ENCODE peak calls at places on chromosome 3, in ten cellular contexts. X is activated CD8-positive, alpha-beta memory T cell treated with anti-CD3 and anti-CD28 coated beads, Interleukin-2, amount 50 U/mL, for 48 hours; T is stimulated activated CD4-positive, alpha-beta T cell treated with anti-CD3 and anti-CD28 coated beads, TNF-alpha, amount 100 ng/mL, for 1 hour; B is NCI-H345; D is WTC11; S is suprapubic skin; F is NCI-H1105; V is non-pigmented ciliary epithelial cell; Z is NCI-H82; Q is HL-60. H is an unnamed sample.

GRCh38 chr3:127541320-127541719 is 49.2 kb downstream of the TPRA1 start:
- DNase-seq in X (no peak), S (no peak), F (no peak), B (no peak), D (no peak), Z (no peak), V (no peak), T (no peak), Q (no peak), H (no peak)

GRCh38 chr3:12147263-12147780 is 11.4 kb downstream of the TIMP4 start:
- DNase-seq in S (no peak), V (no peak), D (no peak), Q (no peak), X (no peak), B (no peak), T (no peak), F (no peak), Z (no peak), H (no peak)

GRCh38 chr3:188153498-188153948 is 434 bp upstream of the LPP start:
- DNase-seq in B (peak; percentile 78), X (peak; percentile 68), V (peak; percentile 82), S (peak; percentile 87), D (peak; percentile 85), Q (peak; percentile 76), T (peak; percentile 20), Z (no peak), F (peak; percentile 78), H (no peak)

GRCh38 chr3:152709659-152710058 is 125.3 kb upstream of the P2RY1 start:
- DNase-seq in D (no peak), V (no peak), Z (no peak), T (no peak), B (no peak), S (no peak), X (no peak), F (no peak), Q (no peak), H (no peak)

GRCh38 chr3:37628711-37629301 is 232.9 kb upstream of the CTDSPL start:
- DNase-seq in V (no peak), D (no peak), Q (no peak), B (no peak), F (no peak), X (no peak), T (no peak), S (no peak), Z (no peak), H (no peak)

GRCh38 chr3:196412704-196413103 is 19.5 kb downstream of the UBXN7 start:
- DNase-seq in X (no peak), B (no peak), S (no peak), V (no peak), Q (no peak), F (no peak), T (no peak), D (no peak), Z (no peak), H (no peak)

GRCh38 chr3:15499536-15499935 is 22.0 kb downstream of the COLQ start:
- DNase-seq in X (peak; percentile 37), F (no peak), T (no peak), V (no peak), Q (no peak), D (no peak), S (peak; percentile 66), Z (no peak), B (no peak), H (no peak)

GRCh38 chr3:16060358-16060852 is 114.1 kb upstream of the GALNT15 start:
- DNase-seq in X (no peak), S (peak; percentile 90), Q (no peak), D (no peak), B (no peak), Z (no peak), F (no peak), V (peak; percentile 100), T (no peak), H (no peak)

GRCh38 chr3:181941250-181941649 is 229.5 kb downstream of the SOX2 start:
- DNase-seq in F (no peak), X (no peak), T (no peak), V (no peak), S (no peak), B (peak; percentile 72), D (no peak), Z (no peak), Q (no peak), H (no peak)

GRCh38 chr3:16085884-16086608 is 88.4 kb upstream of the GALNT15 start:
- DNase-seq in V (no peak), B (no peak), X (no peak), S (no peak), Q (no peak), T (no peak), D (no peak), F (no peak), Z (no peak), H (no peak)

GRCh38 chr3:189355481-189356201 is 183.9 kb downstream of the TPRG1 start:
- DNase-seq in T (no peak), Z (peak; percentile 54), V (peak; percentile 40), Q (no peak), S (no peak), F (no peak), X (no peak), B (no peak), D (no peak), H (no peak)

GRCh38 chr3:46734773-46735172 is 17.1 kb upstream of the PRSS50 start:
- DNase-seq in X (no peak), B (no peak), V (no peak), Z (no peak), Q (no peak), S (no peak), D (no peak), F (no peak), T (no peak), H (peak; percentile 72)

GRCh38 chr3:40523781-40524180 is 979 bp upstream of the ZNF621 start:
- DNase-seq in S (no peak), V (no peak), D (no peak), Q (no peak), T (no peak), Z (peak; percentile 1), F (no peak), X (no peak), B (no peak), H (no peak)

GRCh38 chr3:71584216-71585061 is 911 bp upstream of the FOXP1 start:
- DNase-seq in B (peak; percentile 23), Q (peak; percentile 28), X (peak; percentile 80), F (no peak), S (peak; percentile 68), V (no peak), D (peak; percentile 16), Z (peak; percentile 27), T (peak; percentile 37), H (no peak)

GRCh38 chr3:101036213-101036618 is 43.0 kb upstream of the ABI3BP start:
- DNase-seq in F (no peak), Q (no peak), B (no peak), X (no peak), Z (peak; percentile 13), S (no peak), V (peak; percentile 94), D (no peak), T (no peak), H (no peak)

GRCh38 chr3:152047465-152047864 is 174.0 kb downstream of the SUCNR1 start:
- DNase-seq in V (no peak), X (no peak), T (no peak), Z (no peak), F (no peak), B (no peak), D (no peak), S (no peak), Q (no peak), H (no peak)

GRCh38 chr3:112647122-112647521 is 6.2 kb upstream of the CCDC80 start:
- DNase-seq in F (no peak), T (no peak), Q (no peak), S (no peak), Z (no peak), V (peak; percentile 91), D (no peak), X (no peak), B (no peak), H (no peak)

GRCh38 chr3:126544596-126545281 is 14.0 kb downstream of the C3orf22 start:
- DNase-seq in T (no peak), V (no peak), S (peak; percentile 21), B (peak; percentile 38), F (no peak), X (peak; percentile 38), Z (no peak), Q (no peak), D (peak; percentile 6), H (peak; percentile 69)

GRCh38 chr3:186079925-186080324 is 29.0 kb downstream of the ETV5 start:
- DNase-seq in F (no peak), Q (no peak), Z (no peak), V (no peak), B (no peak), X (no peak), T (no peak), D (peak; percentile 22), S (no peak), H (no peak)

GRCh38 chr3:52529376-52530333 is 4.0 kb downstream of the NT5DC2 start:
- DNase-seq in T (no peak), B (no peak), Z (peak; percentile 85), D (no peak), V (no peak), Q (no peak), S (no peak), X (no peak), F (no peak), H (no peak)

GRCh38 chr3:182258538-182259177 is 534.6 kb upstream of the ATP11B start:
- DNase-seq in B (peak; percentile 69), Q (no peak), V (no peak), Z (peak; percentile 45), D (no peak), X (no peak), S (no peak), T (no peak), F (peak; percentile 63), H (no peak)

GRCh38 chr3:182364323-182364722 is 429.0 kb upstream of the ATP11B start:
- DNase-seq in D (no peak), Z (peak; percentile 36), S (no peak), F (no peak), V (no peak), Q (no peak), T (no peak), X (no peak), B (peak; percentile 27), H (no peak)

H was measured in osteocyte.